ENCODE peak calls at places on chromosome X, in eight cellular contexts. Z, Y, M, P, K, U, B and E are unnamed samples.

GRCh38 chrX:44675364-44676024 is 132.8 kb upstream of the FUNDC1 start:
- DNase-seq in Z (no peak), Y (no peak), M (peak; percentile 19), P (no peak), K (no peak), U (no peak), B (no peak), E (peak; percentile 84)

GRCh38 chrX:2485789-2486345 is 14.9 kb downstream of the DHRSX start:
- DNase-seq in Z (no peak), Y (no peak), M (no peak), P (no peak), K (no peak), U (no peak), B (no peak), E (no peak)

GRCh38 chrX:29775890-29776289 is 439.5 kb upstream of the MAGEB2 start:
- DNase-seq in Z (no peak), Y (no peak), M (no peak), P (no peak), K (no peak), U (no peak), B (no peak), E (no peak)

GRCh38 chrX:20530319-20530979 is 263.7 kb upstream of the RPS6KA3 start:
- DNase-seq in Z (peak; percentile 57), Y (peak; percentile 51), M (peak; percentile 58), P (no peak), K (peak; percentile 70), U (peak; percentile 55), B (peak; percentile 69), E (no peak)

GRCh38 chrX:114178126-114178525 is 405.8 kb upstream of the HTR2C start:
- DNase-seq in Z (no peak), Y (no peak), M (no peak), P (no peak), K (no peak), U (no peak), B (no peak), E (no peak)

GRCh38 chrX:3380603-3381002 is 34.2 kb upstream of the MXRA5 start:
- DNase-seq in Z (no peak), Y (no peak), M (no peak), P (no peak), K (no peak), U (no peak), B (no peak), E (no peak)

GRCh38 chrX:17601816-17602215 is 135.5 kb upstream of the SCML1 start:
- DNase-seq in Z (no peak), Y (no peak), M (no peak), P (no peak), K (no peak), U (no peak), B (no peak), E (no peak)

GRCh38 chrX:116427976-116428375 is 8.4 kb upstream of the SLC6A14 start:
- DNase-seq in Z (no peak), Y (no peak), M (no peak), P (no peak), K (no peak), U (no peak), B (no peak), E (no peak)

GRCh38 chrX:97416461-97416860 is 532.8 kb downstream of the RPA4 start:
- DNase-seq in Z (no peak), Y (no peak), M (no peak), P (no peak), K (no peak), U (no peak), B (no peak), E (no peak)

GRCh38 chrX:134256684-134257083 is 19.7 kb downstream of the CCDC160 start:
- DNase-seq in Z (no peak), Y (no peak), M (no peak), P (no peak), K (no peak), U (no peak), B (no peak), E (no peak)

GRCh38 chrX:150768132-150768485 is 74.9 kb downstream of the MTMR1 start:
- DNase-seq in Z (no peak), Y (no peak), M (peak; percentile 30), P (no peak), K (no peak), U (no peak), B (no peak), E (no peak)

GRCh38 chrX:25869761-25870160 is 268.4 kb upstream of the MAGEB18 start:
- DNase-seq in Z (no peak), Y (no peak), M (no peak), P (no peak), K (no peak), U (no peak), B (no peak), E (no peak)

GRCh38 chrX:102858826-102859627 is 78.0 kb upstream of the RAB40AL start:
- DNase-seq in Z (no peak), Y (no peak), M (no peak), P (no peak), K (no peak), U (peak; percentile 47), B (no peak), E (no peak)

GRCh38 chrX:34624416-34624815 is 32.7 kb downstream of the TMEM47 start:
- DNase-seq in Z (no peak), Y (no peak), M (no peak), P (no peak), K (no peak), U (no peak), B (no peak), E (no peak)

GRCh38 chrX:48835524-48836329 is at the start of gene PCSK1N:
- DNase-seq in Z (no peak), Y (no peak), M (peak; percentile 62), P (no peak), K (no peak), U (peak; percentile 51), B (no peak), E (peak; percentile 14)
- H3K4me3 ChIP-seq in Z (no peak within 1 kb of the TSS), Y (peak within 1 kb of the TSS; percentile 60), M (no peak within 1 kb of the TSS), P (peak within 1 kb of the TSS; percentile 30), K (peak within 1 kb of the TSS; percentile 39), U (peak within 1 kb of the TSS; percentile 44), B (no peak within 1 kb of the TSS), E (peak within 1 kb of the TSS; percentile 51)

GRCh38 chrX:66035667-66036066 is 4.2 kb downstream of the VSIG4 start:
- DNase-seq in Z (no peak), Y (no peak), M (no peak), P (no peak), K (no peak), U (peak; percentile 11), B (no peak), E (no peak)

GRCh38 chrX:66028936-66029335 is 10.9 kb downstream of the VSIG4 start:
- DNase-seq in Z (no peak), Y (no peak), M (no peak), P (no peak), K (no peak), U (no peak), B (no peak), E (no peak)

GRCh38 chrX:66030505-66031317 is 9.2 kb downstream of the VSIG4 start:
- DNase-seq in Z (peak; percentile 25), Y (no peak), M (peak; percentile 30), P (no peak), K (no peak), U (peak; percentile 47), B (peak; percentile 50), E (no peak)
- TF ChIP-seq CTCF in Z (peak; percentile 53), Y (no peak), M (peak; percentile 29), P (peak; percentile 63), K (peak; percentile 30), U (peak; percentile 63), B (peak; percentile 74), E (peak; percentile 38)

DNA sequence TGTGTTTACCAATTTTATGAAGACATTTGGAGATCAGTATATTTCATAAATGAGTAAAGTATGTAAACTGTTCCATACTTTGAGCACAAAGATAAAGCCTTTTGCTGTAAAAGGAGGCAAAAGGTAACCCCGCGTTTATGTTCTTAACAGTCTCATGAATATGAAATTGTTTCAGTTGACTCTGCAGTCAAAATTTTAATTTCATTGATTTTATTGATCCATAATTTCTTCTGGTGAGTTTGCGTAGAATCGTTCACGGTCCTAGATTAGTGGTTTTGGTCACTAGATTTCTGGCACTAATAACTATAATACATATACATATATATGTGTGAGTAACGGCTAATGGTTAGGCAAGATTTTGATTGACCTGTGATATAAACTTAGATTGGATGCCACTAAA is 1.9 kb downstream of the FMR1 start:
- DNase-seq in Z (no peak), Y (no peak), M (no peak), P (no peak), K (no peak), U (no peak), B (no peak), E (no peak)
- H3K4me3 ChIP-seq in Z (peak overlapping the region; percentile 78), Y (peak overlapping the region; percentile 74), M (peak overlapping the region; percentile 73), P (no peak overlapping the region), K (peak overlapping the region; percentile 66), U (peak overlapping the region; percentile 85), B (no peak overlapping the region), E (peak overlapping the region; percentile 51)

GRCh38 chrX:153854702-153855101 is 24.4 kb upstream of the PDZD4 start:
- DNase-seq in Z (no peak), Y (no peak), M (no peak), P (no peak), K (no peak), U (no peak), B (no peak), E (no peak)
- TF ChIP-seq CTCF in Z (no peak), Y (no peak), M (no peak), P (peak; percentile 41), K (no peak), U (peak; percentile 4), B (no peak), E (no peak)

GRCh38 chrX:57137481-57137880 is 284 bp upstream of the SPIN2A start:
- DNase-seq in Z (no peak), Y (no peak), M (peak; percentile 23), P (no peak), K (no peak), U (peak; percentile 7), B (no peak), E (no peak)
- H3K4me3 ChIP-seq in Z (no peak overlapping the region), Y (peak overlapping the region; percentile 62), M (no peak overlapping the region), P (peak overlapping the region; percentile 47), K (peak overlapping the region; percentile 31), U (peak overlapping the region; percentile 34), B (no peak overlapping the region), E (no peak overlapping the region)

DNA sequence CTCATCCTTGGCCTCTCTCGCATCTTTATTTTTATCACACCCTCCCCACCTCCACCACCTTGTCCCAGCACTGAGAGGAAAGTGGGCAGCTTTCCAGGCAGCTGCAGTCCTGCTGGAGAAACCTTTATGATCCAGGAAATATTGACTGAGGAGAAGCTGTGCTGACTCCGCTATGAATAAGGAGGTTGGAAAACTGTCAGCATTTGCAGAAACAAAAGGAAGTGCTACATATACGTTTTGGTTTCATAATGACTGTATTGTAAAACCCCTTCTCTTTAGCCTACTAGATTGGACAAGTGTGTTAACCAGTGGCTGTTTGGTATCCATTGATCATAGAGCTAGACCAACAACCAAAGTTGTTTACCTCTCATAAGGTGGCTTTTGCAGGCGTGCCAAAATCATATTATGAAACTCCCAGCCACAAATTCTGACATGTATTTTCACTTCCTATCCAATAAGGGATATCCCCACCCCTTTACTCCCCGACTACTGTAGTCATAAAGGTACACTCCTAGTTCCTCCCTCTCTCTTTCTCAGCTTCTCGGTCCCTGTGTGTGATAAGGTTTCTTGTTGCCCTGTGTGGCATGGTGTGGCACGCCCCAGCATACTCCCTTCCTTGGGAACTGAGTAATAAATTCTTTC is 88.4 kb downstream of the GPR143 start:
- DNase-seq in Z (peak; percentile 59), Y (no peak), M (no peak), P (no peak), K (no peak), U (no peak), B (peak; percentile 70), E (no peak)
- TF ChIP-seq CTCF in Z (no peak), Y (no peak), M (no peak), P (no peak), K (no peak), U (no peak), B (no peak), E (no peak)

GRCh38 chrX:75596178-75596577 is 73.3 kb upstream of the ZDHHC15 start:
- DNase-seq in Z (no peak), Y (no peak), M (no peak), P (no peak), K (no peak), U (no peak), B (no peak), E (no peak)
- H3K4me3 ChIP-seq in Z (no peak overlapping the region), Y (no peak overlapping the region), M (no peak overlapping the region), P (no peak overlapping the region), K (no peak overlapping the region), U (no peak overlapping the region), B (no peak overlapping the region), E (no peak overlapping the region)